ENCODE peak calls at places on chromosome 14, in seven cellular contexts. One of them, this sample, is unnamed.

GRCh38 chr14:36085861-36086260 is 90.7 kb downstream of the PTCSC3 start:
- DNase-seq in heart left ventricle: no peak
- DNase-seq in A549: no peak
- DNase-seq in heart right ventricle: no peak
- DNase-seq in right atrium auricular region: no peak
- DNase-seq in GM23248: no peak
- DNase-seq in hepatocyte: no peak
- DNase-seq in this sample: no peak

GRCh38 chr14:54191846-54192245 is 205.0 kb upstream of the CDKN3 start:
- DNase-seq in GM23248: no peak
- DNase-seq in heart left ventricle: no peak
- DNase-seq in right atrium auricular region: no peak
- DNase-seq in A549: no peak
- DNase-seq in hepatocyte: no peak
- DNase-seq in heart right ventricle: no peak
- DNase-seq in this sample: no peak

GRCh38 chr14:100733152-100733850 is 6.6 kb downstream of the DLK1 start:
- DNase-seq in heart left ventricle: no peak
- DNase-seq in A549: no peak
- DNase-seq in heart right ventricle: no peak
- DNase-seq in right atrium auricular region: no peak
- DNase-seq in hepatocyte: no peak
- DNase-seq in GM23248: no peak
- DNase-seq in this sample: no peak

GRCh38 chr14:36931796-36932195 is 240.6 kb downstream of the SLC25A21 start:
- DNase-seq in heart right ventricle: no peak
- DNase-seq in heart left ventricle: no peak
- DNase-seq in hepatocyte: no peak
- DNase-seq in A549: no peak
- DNase-seq in GM23248: no peak
- DNase-seq in right atrium auricular region: no peak
- DNase-seq in this sample: no peak

GRCh38 chr14:75450381-75451276 is 22.8 kb downstream of the JDP2 start:
- DNase-seq in hepatocyte: peak; percentile 70
- DNase-seq in heart left ventricle: peak; percentile 78
- DNase-seq in GM23248: peak; percentile 56
- DNase-seq in right atrium auricular region: no peak
- DNase-seq in A549: no peak
- DNase-seq in heart right ventricle: peak; percentile 54
- DNase-seq in this sample: peak; percentile 49

GRCh38 chr14:21109377-21110260 is 8.8 kb downstream of the TMEM253 start:
- DNase-seq in GM23248: no peak
- DNase-seq in A549: no peak
- DNase-seq in heart left ventricle: no peak
- DNase-seq in right atrium auricular region: no peak
- DNase-seq in heart right ventricle: no peak
- DNase-seq in hepatocyte: no peak
- DNase-seq in this sample: no peak

GRCh38 chr14:23578560-23579310 is at the start of gene JPH4:
- DNase-seq in heart right ventricle: no peak
- DNase-seq in hepatocyte: peak; percentile 35
- DNase-seq in GM23248: no peak
- DNase-seq in A549: no peak
- DNase-seq in right atrium auricular region: peak; percentile 54
- DNase-seq in heart left ventricle: no peak
- DNase-seq in this sample: no peak

GRCh38 chr14:35789651-35790050 is 19.4 kb downstream of the RALGAPA1 start:
- DNase-seq in right atrium auricular region: no peak
- DNase-seq in A549: no peak
- DNase-seq in heart left ventricle: no peak
- DNase-seq in hepatocyte: no peak
- DNase-seq in heart right ventricle: no peak
- DNase-seq in GM23248: peak; percentile 52
- DNase-seq in this sample: no peak

GRCh38 chr14:33777651-33778050 is 173.2 kb downstream of the EGLN3 start:
- DNase-seq in heart left ventricle: no peak
- DNase-seq in hepatocyte: no peak
- DNase-seq in A549: no peak
- DNase-seq in GM23248: no peak
- DNase-seq in right atrium auricular region: no peak
- DNase-seq in heart right ventricle: no peak
- DNase-seq in this sample: peak; percentile 6

GRCh38 chr14:101235042-101235871 is 326.0 kb upstream of the DIO3 start:
- DNase-seq in heart right ventricle: peak; percentile 55
- DNase-seq in heart left ventricle: no peak
- DNase-seq in GM23248: peak; percentile 70
- DNase-seq in A549: peak; percentile 70
- DNase-seq in right atrium auricular region: no peak
- DNase-seq in hepatocyte: peak; percentile 83
- DNase-seq in this sample: peak; percentile 38

GRCh38 chr14:61812347-61813100 is 50.3 kb downstream of the SNAPC1 start:
- DNase-seq in GM23248: peak; percentile 23
- DNase-seq in hepatocyte: peak; percentile 32
- DNase-seq in heart left ventricle: no peak
- DNase-seq in heart right ventricle: no peak
- DNase-seq in A549: no peak
- DNase-seq in right atrium auricular region: no peak
- DNase-seq in this sample: peak; percentile 3

GRCh38 chr14:81147140-81147897 is 73.4 kb downstream of the GTF2A1 start:
- DNase-seq in heart right ventricle: no peak
- DNase-seq in right atrium auricular region: no peak
- DNase-seq in A549: no peak
- DNase-seq in heart left ventricle: no peak
- DNase-seq in GM23248: no peak
- DNase-seq in hepatocyte: no peak
- DNase-seq in this sample: no peak

GRCh38 chr14:80388980-80389711 is 177.8 kb upstream of the DIO2 start:
- DNase-seq in hepatocyte: no peak
- DNase-seq in GM23248: peak; percentile 89
- DNase-seq in A549: peak; percentile 55
- DNase-seq in right atrium auricular region: no peak
- DNase-seq in heart left ventricle: no peak
- DNase-seq in heart right ventricle: no peak
- DNase-seq in this sample: peak; percentile 3

GRCh38 chr14:75917322-75918251 is 64.2 kb downstream of the TGFB3 start:
- DNase-seq in right atrium auricular region: no peak
- DNase-seq in hepatocyte: no peak
- DNase-seq in heart left ventricle: no peak
- DNase-seq in GM23248: no peak
- DNase-seq in A549: no peak
- DNase-seq in heart right ventricle: no peak
- DNase-seq in this sample: no peak

GRCh38 chr14:101004954-101005353 is 101.4 kb upstream of the RTL1 start:
- DNase-seq in hepatocyte: peak; percentile 43
- DNase-seq in right atrium auricular region: no peak
- DNase-seq in heart right ventricle: no peak
- DNase-seq in heart left ventricle: peak; percentile 49
- DNase-seq in A549: no peak
- DNase-seq in GM23248: no peak
- DNase-seq in this sample: no peak

GRCh38 chr14:74551431-74551830 is 57.9 kb downstream of the ISCA2 start:
- DNase-seq in A549: no peak
- DNase-seq in right atrium auricular region: no peak
- DNase-seq in hepatocyte: no peak
- DNase-seq in GM23248: no peak
- DNase-seq in heart right ventricle: no peak
- DNase-seq in heart left ventricle: peak; percentile 39
- DNase-seq in this sample: no peak

GRCh38 chr14:25381498-25381897 is 331.6 kb upstream of the STXBP6 start:
- DNase-seq in heart right ventricle: no peak
- DNase-seq in hepatocyte: peak; percentile 8
- DNase-seq in A549: peak; percentile 12
- DNase-seq in GM23248: peak; percentile 27
- DNase-seq in heart left ventricle: no peak
- DNase-seq in right atrium auricular region: no peak
- DNase-seq in this sample: no peak

GRCh38 chr14:66383771-66384170 is 102.4 kb upstream of the CCDC196 start:
- DNase-seq in heart right ventricle: no peak
- DNase-seq in A549: no peak
- DNase-seq in right atrium auricular region: no peak
- DNase-seq in GM23248: no peak
- DNase-seq in heart left ventricle: no peak
- DNase-seq in hepatocyte: no peak
- DNase-seq in this sample: no peak

GRCh38 chr14:32950584-32950983 is 11.9 kb downstream of the NPAS3 start:
- DNase-seq in A549: no peak
- DNase-seq in heart left ventricle: no peak
- DNase-seq in heart right ventricle: no peak
- DNase-seq in right atrium auricular region: no peak
- DNase-seq in GM23248: peak; percentile 29
- DNase-seq in hepatocyte: no peak
- DNase-seq in this sample: no peak

GRCh38 chr14:103880334-103880985 is 33.1 kb upstream of the PPP1R13B start:
- DNase-seq in A549: no peak
- DNase-seq in heart right ventricle: peak; percentile 86
- DNase-seq in GM23248: peak; percentile 78
- DNase-seq in right atrium auricular region: peak; percentile 83
- DNase-seq in hepatocyte: peak; percentile 60
- DNase-seq in heart left ventricle: peak; percentile 89
- DNase-seq in this sample: peak; percentile 52

GRCh38 chr14:101239065-101239464 is 322.2 kb upstream of the DIO3 start:
- DNase-seq in right atrium auricular region: no peak
- DNase-seq in A549: no peak
- DNase-seq in heart right ventricle: no peak
- DNase-seq in heart left ventricle: no peak
- DNase-seq in GM23248: no peak
- DNase-seq in hepatocyte: no peak
- DNase-seq in this sample: no peak

GRCh38 chr14:49584058-49584457 is 2.1 kb downstream of the RPS29 start:
- DNase-seq in hepatocyte: no peak
- DNase-seq in A549: no peak
- DNase-seq in right atrium auricular region: no peak
- DNase-seq in heart right ventricle: no peak
- DNase-seq in GM23248: no peak
- DNase-seq in heart left ventricle: no peak
- DNase-seq in this sample: no peak

GRCh38 chr14:49589387-49589786 is 3.2 kb upstream of the RPS29 start:
- DNase-seq in A549: no peak
- DNase-seq in GM23248: no peak
- DNase-seq in right atrium auricular region: no peak
- DNase-seq in heart right ventricle: no peak
- DNase-seq in heart left ventricle: no peak
- DNase-seq in hepatocyte: no peak
- DNase-seq in this sample: no peak

GRCh38 chr14:49585803-49586672 is at the start of gene RPS29:
- DNase-seq in right atrium auricular region: peak; percentile 100
- DNase-seq in heart right ventricle: peak; percentile 95
- DNase-seq in A549: peak; percentile 99
- DNase-seq in GM23248: peak; percentile 99
- DNase-seq in heart left ventricle: peak; percentile 97
- DNase-seq in hepatocyte: peak; percentile 98
- DNase-seq in this sample: peak; percentile 90

GRCh38 chr14:49583629-49584028 is 2.6 kb downstream of the RPS29 start:
- DNase-seq in right atrium auricular region: no peak
- DNase-seq in heart right ventricle: no peak
- DNase-seq in GM23248: no peak
- DNase-seq in heart left ventricle: no peak
- DNase-seq in hepatocyte: no peak
- DNase-seq in A549: no peak
- DNase-seq in this sample: no peak

DNA sequence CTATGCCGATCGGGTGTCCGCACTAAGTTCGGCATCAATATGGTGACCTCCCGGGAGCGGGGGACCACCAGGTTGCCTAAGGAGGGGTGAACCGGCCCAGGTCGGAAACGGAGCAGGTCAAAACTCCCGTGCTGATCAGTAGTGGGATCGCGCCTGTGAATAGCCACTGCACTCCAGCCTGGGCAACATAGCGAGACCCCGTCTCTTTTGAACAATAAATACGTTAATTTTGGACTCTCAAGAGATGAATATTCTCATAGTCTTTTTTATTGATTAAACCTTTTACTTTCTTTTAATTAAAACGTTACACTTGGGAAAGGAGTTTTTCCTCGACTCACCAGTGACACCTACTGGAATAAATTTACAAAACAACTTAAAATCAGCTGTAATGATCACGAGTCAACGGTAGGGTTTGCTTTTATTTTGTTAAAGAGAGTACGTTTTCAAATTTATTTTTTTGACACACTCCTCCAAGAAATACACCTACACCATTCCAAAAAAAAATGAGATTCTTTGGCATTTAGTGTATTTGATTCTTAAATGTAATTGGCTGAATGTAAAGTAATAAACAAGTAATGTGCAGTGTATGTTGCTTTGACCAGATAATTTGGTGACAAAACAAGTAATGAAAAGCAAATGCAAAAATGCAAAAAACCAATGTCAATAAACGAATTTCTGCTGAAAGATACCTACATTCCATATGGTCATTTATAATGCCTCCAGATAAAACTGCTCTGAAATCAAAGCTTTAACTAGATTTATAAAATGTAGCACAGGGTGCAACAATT is 687 bp upstream of the RPS29 start:
- DNase-seq in GM23248: peak; percentile 73
- DNase-seq in right atrium auricular region: no peak
- DNase-seq in hepatocyte: peak; percentile 66
- DNase-seq in heart left ventricle: no peak
- DNase-seq in heart right ventricle: peak; percentile 20
- DNase-seq in A549: peak; percentile 83
- DNase-seq in this sample: no peak
- H3K4me3 ChIP-seq in GM23248: peak overlapping the region; percentile 64
- H3K4me3 ChIP-seq in right atrium auricular region: peak overlapping the region; percentile 79
- H3K4me3 ChIP-seq in hepatocyte: no peak overlapping the region
- H3K4me3 ChIP-seq in heart left ventricle: peak overlapping the region; percentile 94
- H3K4me3 ChIP-seq in heart right ventricle: peak overlapping the region; percentile 85
- H3K4me3 ChIP-seq in A549: peak overlapping the region; percentile 14
- H3K4me3 ChIP-seq in this sample: peak overlapping the region; percentile 90

GRCh38 chr14:99122521-99123125 is 149.4 kb downstream of the BCL11B start:
- DNase-seq in heart right ventricle: no peak
- DNase-seq in heart left ventricle: no peak
- DNase-seq in GM23248: no peak
- DNase-seq in A549: no peak
- DNase-seq in hepatocyte: no peak
- DNase-seq in right atrium auricular region: peak; percentile 21
- DNase-seq in this sample: no peak
- H3K9me3 ChIP-seq in heart right ventricle: no peaks in the 10 kb centered on the region
- H3K9me3 ChIP-seq in heart left ventricle: no peaks in the 10 kb centered on the region
- H3K9me3 ChIP-seq in GM23248: no peaks in the 10 kb centered on the region
- H3K9me3 ChIP-seq in A549: no peaks in the 10 kb centered on the region
- H3K9me3 ChIP-seq in hepatocyte: no peaks in the 10 kb centered on the region
- H3K9me3 ChIP-seq in right atrium auricular region: no peaks in the 10 kb centered on the region
- H3K9me3 ChIP-seq in this sample: no peaks in the 10 kb centered on the region

DNA sequence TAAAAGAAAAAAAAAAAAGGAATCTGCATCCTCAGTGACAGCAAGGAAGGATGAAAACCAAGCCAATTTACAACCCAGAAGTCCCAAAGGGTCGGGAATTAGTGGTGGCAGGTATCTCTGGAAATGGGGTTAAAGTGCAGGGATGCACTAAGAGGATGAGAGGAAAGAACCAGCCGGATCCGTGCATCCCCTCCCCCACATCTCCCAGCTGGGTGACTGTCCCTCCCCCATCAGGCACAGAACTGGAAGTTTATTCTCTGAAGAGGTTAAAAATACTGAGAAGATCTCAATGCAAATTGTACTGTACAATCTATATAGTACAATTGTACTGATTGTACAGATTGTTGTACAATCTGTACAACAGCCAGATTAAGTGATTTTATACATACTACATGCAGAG is 15.4 kb downstream of the CLMN start:
- DNase-seq in hepatocyte: no peak
- DNase-seq in GM23248: no peak
- DNase-seq in A549: no peak
- DNase-seq in right atrium auricular region: no peak
- DNase-seq in heart right ventricle: no peak
- DNase-seq in heart left ventricle: no peak
- DNase-seq in this sample: no peak
- H3K4me3 ChIP-seq in hepatocyte: no peak overlapping the region
- H3K4me3 ChIP-seq in GM23248: no peak overlapping the region
- H3K4me3 ChIP-seq in A549: no peak overlapping the region
- H3K4me3 ChIP-seq in right atrium auricular region: no peak overlapping the region
- H3K4me3 ChIP-seq in heart right ventricle: no peak overlapping the region
- H3K4me3 ChIP-seq in heart left ventricle: no peak overlapping the region
- H3K4me3 ChIP-seq in this sample: no peak overlapping the region

GRCh38 chr14:105880616-105881015 is 354.2 kb downstream of the TMEM121 start:
- DNase-seq in right atrium auricular region: no peak
- DNase-seq in hepatocyte: no peak
- DNase-seq in GM23248: no peak
- DNase-seq in heart left ventricle: no peak
- DNase-seq in A549: no peak
- DNase-seq in heart right ventricle: peak; percentile 4
- DNase-seq in this sample: no peak
- H3K9me3 ChIP-seq in right atrium auricular region: no peaks in the 10 kb centered on the region
- H3K9me3 ChIP-seq in hepatocyte: no peaks in the 10 kb centered on the region
- H3K9me3 ChIP-seq in GM23248: no peaks in the 10 kb centered on the region
- H3K9me3 ChIP-seq in heart left ventricle: no peaks in the 10 kb centered on the region
- H3K9me3 ChIP-seq in A549: no peaks in the 10 kb centered on the region
- H3K9me3 ChIP-seq in heart right ventricle: no peaks in the 10 kb centered on the region
- H3K9me3 ChIP-seq in this sample: no peaks in the 10 kb centered on the region